ENCODE peak calls at places on chromosomes 11 and 22, in four cellular contexts. D, C, U and W are unnamed samples. For H3K9me3, the result is how much of the 10 kb centered on the place peaks cover.

GRCh38 chr11:10584071-10584501 is 15.6 kb upstream of the LYVE1 start:
- DNase-seq in D (peak), C (no peak), U (no peak), W (no peak)

GRCh38 chr22:35348703-35349102 is 32.2 kb upstream of the HMOX1 start:
- DNase-seq in D (no peak), C (no peak), U (no peak), W (no peak)

GRCh38 chr11:73645570-73645969 is 811 bp upstream of the PLEKHB1 start:
- DNase-seq in D (no peak), C (no peak), U (no peak), W (no peak)

GRCh38 chr11:103624708-103625623 is 411.5 kb upstream of the DDI1 start:
- DNase-seq in D (peak), C (no peak), U (no peak), W (no peak)

GRCh38 chr11:1589996-1590395 is 4.9 kb upstream of the KRTAP5-1 start:
- DNase-seq in D (no peak), C (no peak), U (no peak), W (no peak)

GRCh38 chr22:24026733-24027132 is 15.6 kb downstream of the CABIN1 start:
- DNase-seq in D (no peak), C (no peak), U (no peak), W (no peak)

GRCh38 chr11:75574698-75575265 is 12.7 kb downstream of the SERPINH1 start:
- DNase-seq in D (no peak), C (no peak), U (no peak), W (no peak)

GRCh38 chr11:47111318-47111804 is 65.3 kb downstream of the ARFGAP2 start:
- DNase-seq in D (no peak), C (no peak), U (no peak), W (no peak)

GRCh38 chr22:20094158-20094807 is 14.2 kb downstream of the DGCR8 start:
- DNase-seq in D (no peak), C (no peak), U (no peak), W (no peak)

GRCh38 chr11:10809373-10810199 is 860 bp upstream of the EIF4G2 start:
- DNase-seq in D (peak), C (no peak), U (no peak), W (peak)

GRCh38 chr11:27296406-27296994 is 66.5 kb downstream of the CCDC34 start:
- DNase-seq in D (peak), C (no peak), U (no peak), W (no peak)
- TF ChIP-seq CTCF in D (peak), C (peak), U (peak), W (peak)

GRCh38 chr11:91382946-91383345 is 841.7 kb upstream of the FAT3 start:
- DNase-seq in D (no peak), C (no peak), U (no peak), W (no peak)
- H3K9me3 ChIP-seq in D (under half), C (under half), U (under half), W (under half)

DNA sequence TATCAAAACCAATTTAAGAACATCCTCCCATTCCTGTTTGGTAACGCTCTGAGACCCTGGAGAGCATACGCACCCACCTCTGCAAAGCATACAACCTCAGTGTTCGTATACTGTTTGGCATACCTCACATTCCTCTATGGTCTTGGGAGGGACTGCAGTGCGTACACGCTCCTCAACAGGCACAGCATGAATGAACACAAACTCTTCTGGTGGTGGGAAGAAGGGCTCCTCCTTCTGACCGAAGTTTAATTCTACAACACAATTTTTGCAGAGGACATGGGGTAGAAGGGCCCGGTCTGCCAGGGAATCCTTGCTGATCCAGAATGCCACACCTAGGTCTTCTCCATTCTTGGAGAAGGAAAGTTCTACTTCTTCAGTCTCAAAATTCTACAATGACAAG is 5.3 kb downstream of the HNRNPUL2 start:
- DNase-seq in D (peak), C (no peak), U (no peak), W (peak)
- TF ChIP-seq CTCF in D (no peak), C (no peak), U (no peak), W (peak)

GRCh38 chr22:48900327-48900597 is 927.4 kb downstream of the BRD1 start:
- DNase-seq in D (no peak), C (no peak), U (no peak), W (no peak)
- H3K9me3 ChIP-seq in D (under half), C (under half), U (under half), W (under half)

GRCh38 chr11:37449146-37449545 is 851.1 kb upstream of the RAG2 start:
- DNase-seq in D (peak), C (no peak), U (no peak), W (no peak)
- TF ChIP-seq CTCF in D (peak), C (no peak), U (peak), W (peak)

DNA sequence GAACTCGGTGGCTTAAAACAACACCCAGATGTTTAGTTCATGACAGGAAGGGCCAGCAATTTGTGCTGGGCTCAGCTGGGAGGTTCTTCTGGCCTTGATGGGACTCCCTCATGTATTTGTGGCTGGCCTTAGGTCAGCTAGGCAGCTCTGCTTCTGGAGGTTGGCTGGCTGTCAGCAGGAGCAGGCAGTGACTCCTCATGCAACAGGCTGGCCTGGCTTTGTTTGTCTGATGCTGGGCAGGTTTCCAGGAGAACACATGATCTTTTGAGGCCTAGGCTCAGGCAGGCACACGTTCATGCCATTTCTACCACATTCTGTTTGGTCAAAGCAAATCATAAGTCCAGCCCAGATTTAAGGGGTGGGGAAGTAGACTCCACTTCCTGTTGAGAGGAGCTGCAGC is 571.2 kb downstream of the TBC1D22A start:
- DNase-seq in D (peak), C (no peak), U (no peak), W (no peak)
- H3K9me3 ChIP-seq in D (under half), C (under half), U (under half), W (under half)